ENCODE peak calls at places on chromosomes 16 and 17, in seven cellular contexts. W, T, L, H, U, Y and R are unnamed samples.

GRCh38 chr17:10003705-10004104 is 98.6 kb upstream of the RCVRN start:
- DNase-seq in L (no peak), Y (no peak), T (no peak), H (no peak), W (no peak), U (no peak), R (no peak)

GRCh38 chr16:1357906-1358566 is 6.3 kb downstream of the GNPTG start:
- DNase-seq in U (no peak), H (no peak), Y (no peak), T (no peak), L (no peak), W (no peak), R (no peak)

GRCh38 chr17:350706-351435 is 1.7 kb downstream of the RPH3AL start:
- DNase-seq in L (no peak), H (peak), Y (no peak), W (peak), T (peak), U (peak), R (peak)

GRCh38 chr17:80353718-80354275 is 61.2 kb upstream of the ENDOV start:
- DNase-seq in Y (no peak), T (no peak), H (no peak), U (no peak), L (no peak), W (no peak), R (no peak)

GRCh38 chr17:7213895-7214299 is 5.7 kb downstream of the DLG4 start:
- DNase-seq in L (peak), H (peak), W (peak), T (no peak), Y (peak), U (no peak), R (peak)

GRCh38 chr16:89095401-89095974 is 1.8 kb downstream of the ACSF3 start:
- DNase-seq in H (peak), T (no peak), W (no peak), U (no peak), Y (no peak), L (no peak), R (peak)

GRCh38 chr17:40339068-40339699 is 25.4 kb downstream of the GJD3 start:
- DNase-seq in Y (no peak), L (no peak), T (no peak), U (no peak), W (no peak), H (no peak), R (no peak)

GRCh38 chr16:56203052-56203451 is 11.8 kb downstream of the GNAO1 start:
- DNase-seq in U (no peak), T (no peak), W (no peak), L (no peak), H (peak), Y (no peak), R (peak)

GRCh38 chr17:28228109-28228840 is 90.7 kb upstream of the TMEM97 start:
- DNase-seq in T (no peak), Y (no peak), L (no peak), H (peak), U (peak), W (no peak), R (peak)

GRCh38 chr16:65531475-65531874 is 409.6 kb upstream of the CDH11 start:
- DNase-seq in T (no peak), W (no peak), L (no peak), Y (no peak), H (no peak), U (no peak), R (no peak)

DNA sequence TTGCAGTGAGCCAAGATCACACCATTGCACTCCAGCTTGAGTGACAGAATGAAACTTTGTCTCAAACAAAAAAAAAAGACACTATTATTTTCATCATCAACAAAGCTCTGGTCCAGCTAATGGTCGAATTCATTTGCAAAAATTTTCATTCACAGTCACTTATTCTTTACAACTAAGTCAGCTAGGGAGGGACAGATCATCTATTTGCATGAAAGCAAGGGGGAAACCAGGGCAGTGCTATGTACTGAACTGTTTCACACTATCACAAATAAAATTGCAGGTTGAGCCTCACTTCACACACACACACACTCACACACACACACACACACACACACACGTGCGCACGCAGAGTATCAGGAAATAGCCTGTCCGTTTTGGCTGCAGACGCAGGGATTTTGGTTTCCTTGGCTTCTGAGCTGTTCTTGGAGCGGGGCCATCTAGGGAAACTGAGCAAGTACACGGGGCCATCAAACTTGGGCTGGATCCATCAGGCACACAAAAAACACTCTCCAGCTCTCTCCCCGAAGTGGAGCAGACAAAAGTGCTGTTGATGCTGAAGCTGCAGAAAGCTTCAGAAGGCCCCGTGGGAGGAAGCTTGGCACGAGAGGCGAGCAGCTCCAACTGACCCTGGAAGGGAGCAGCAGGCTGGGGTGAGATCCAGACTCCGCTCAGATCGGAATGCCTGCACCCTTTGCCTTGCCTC is 44.3 kb upstream of the HELZ start:
- DNase-seq in U (peak), Y (no peak), L (peak), H (peak), T (peak), W (peak), R (peak)
- H3K4me3 ChIP-seq in U (no peak), Y (no peak), L (no peak), H (no peak), T (peak), W (no peak), R (no peak)

DNA sequence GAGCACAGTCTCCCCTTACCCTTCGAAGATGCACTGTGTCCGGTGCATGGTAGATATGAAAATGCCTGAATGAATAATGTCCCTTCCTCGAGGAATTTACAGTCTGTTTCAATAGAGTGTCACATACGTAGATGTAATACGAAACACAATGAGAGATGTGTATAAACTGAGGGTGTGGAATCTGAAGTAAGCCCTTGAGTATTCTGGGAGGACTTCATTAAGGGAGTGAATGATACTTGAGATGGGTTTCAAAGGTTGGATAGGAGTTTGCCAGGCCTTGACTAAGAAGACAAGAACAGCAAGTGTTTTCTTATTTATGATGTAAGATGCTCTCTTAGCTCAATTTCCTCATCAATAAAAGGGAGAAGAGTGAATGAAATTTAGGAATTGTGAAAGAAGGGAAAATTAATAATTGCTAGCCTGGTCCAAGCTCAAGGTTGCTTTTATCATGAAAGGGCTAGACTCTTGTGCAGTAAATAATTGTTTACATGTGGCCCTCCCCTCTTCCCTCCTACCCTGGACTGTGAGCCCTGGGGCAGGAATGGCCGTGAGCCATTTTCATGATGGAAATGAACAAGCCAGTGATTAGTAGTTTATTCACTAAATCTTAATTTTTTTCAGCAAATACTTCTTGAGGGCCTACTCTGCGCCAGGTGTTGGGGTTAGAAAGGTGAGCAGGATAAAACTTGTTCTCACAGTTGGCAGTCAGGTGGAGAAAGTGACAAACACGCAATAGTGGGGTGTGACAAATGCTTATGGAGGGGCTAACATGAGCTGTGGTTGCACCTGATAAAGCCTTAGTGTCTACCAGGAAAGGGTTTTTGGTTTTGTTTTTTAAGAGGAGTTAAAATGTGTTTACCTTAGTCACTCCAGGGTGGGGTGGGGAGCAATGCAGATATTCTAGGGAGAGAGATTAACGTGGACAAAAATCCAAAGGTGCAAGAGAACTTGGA is 1.6 kb downstream of the KIF22 start:
- DNase-seq in Y (no peak), W (no peak), H (no peak), T (no peak), U (no peak), L (no peak), R (no peak)
- H3K4me3 ChIP-seq in Y (peak), W (peak), H (peak), T (peak), U (peak), L (peak), R (peak)

GRCh38 chr17:67478266-67479118 is 101.4 kb downstream of the PITPNC1 start:
- DNase-seq in T (no peak), Y (no peak), H (no peak), W (no peak), L (no peak), U (no peak), R (no peak)
- H3K4me3 ChIP-seq in T (no peak), Y (no peak), H (no peak), W (no peak), L (peak), U (peak), R (no peak)

GRCh38 chr17:1482686-1483445 is 9.6 kb downstream of the MYO1C start:
- DNase-seq in L (no peak), H (peak), U (no peak), Y (no peak), W (no peak), T (no peak), R (peak)

GRCh38 chr17:1484586-1485310 is 7.7 kb downstream of the MYO1C start:
- DNase-seq in U (peak), H (peak), L (no peak), T (peak), Y (no peak), W (peak), R (peak)

GRCh38 chr17:1485748-1486376 is 6.6 kb downstream of the MYO1C start:
- DNase-seq in T (peak), W (peak), H (peak), Y (no peak), L (no peak), U (peak), R (peak)

GRCh38 chr17:1485311-1485747 is 7.2 kb downstream of the MYO1C start:
- DNase-seq in L (no peak), T (no peak), W (peak), H (peak), Y (no peak), U (peak), R (peak)

DNA sequence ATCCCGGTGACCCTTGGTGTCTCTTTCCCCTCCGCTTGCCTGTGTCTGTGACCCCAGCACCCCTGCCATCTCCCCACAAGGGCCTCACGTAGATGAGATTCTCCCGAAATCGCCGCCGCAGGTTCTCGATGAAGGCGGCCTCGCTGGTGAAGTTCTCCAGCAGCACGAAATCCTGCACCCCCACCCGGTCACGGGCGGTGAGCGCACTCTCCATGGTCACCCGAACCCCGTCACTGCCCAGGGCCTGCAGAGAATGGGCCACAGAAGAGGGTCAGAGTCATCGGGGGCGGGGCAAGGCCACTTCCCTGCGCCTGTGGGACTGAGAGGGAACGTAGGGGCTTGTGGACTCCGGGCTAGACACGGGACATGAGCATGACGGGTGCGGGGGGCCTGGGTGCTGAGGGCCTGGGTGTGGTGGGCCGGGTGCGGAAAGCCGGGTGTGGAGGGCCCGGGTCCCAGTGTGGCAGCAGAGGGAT is 8.4 kb downstream of the MYO1C start:
- DNase-seq in U (peak), H (peak), L (no peak), T (no peak), W (no peak), Y (no peak), R (peak)
- H3K4me3 ChIP-seq in U (no peak), H (no peak), L (no peak), T (peak), W (peak), Y (no peak), R (no peak)